ENCODE peak calls at places on chromosome 13, in ten cellular contexts. K is activated effector memory CD4-positive, alpha-beta T cell treated with Interleukin-2 at 50 U/mL for 16 hours; T is thoracic aorta; I is natural killer cell; D is activated CD8-positive, alpha-beta memory T cell treated with anti-CD3 and anti-CD28 coated beads, Interleukin-2, amount 10 ng/mL, durations not matched to agents 7 days and 5 days; Y is bronchial epithelial cell; Z is lung; X is NCI-H748 treated with DMSO at 0.1 percent for 48 hours; M is amniotic stem cell; A is uterus. N is an unnamed sample.

GRCh38 chr13:66950666-66951065 is 279.5 kb downstream of the PCDH9 start:
- DNase-seq in D (no peak), M (no peak), K (no peak), X (no peak), T (no peak), A (no peak), I (no peak), Z (no peak), Y (no peak), N (no peak)

GRCh38 chr13:109400625-109401257 is 385.6 kb downstream of the IRS2 start:
- DNase-seq in I (no peak), D (no peak), X (no peak), K (no peak), A (no peak), T (no peak), M (no peak), Z (no peak), Y (no peak), N (no peak)

GRCh38 chr13:33388254-33388998 is 102.9 kb upstream of the STARD13 start:
- DNase-seq in A (no peak), Y (peak; percentile 77), M (no peak), I (no peak), D (no peak), K (no peak), Z (no peak), X (no peak), T (no peak), N (no peak)

GRCh38 chr13:42272115-42272756 is at the start of gene AKAP11:
- DNase-seq in D (peak; percentile 69), Y (no peak), T (no peak), M (no peak), X (peak; percentile 34), K (peak; percentile 37), Z (peak; percentile 30), A (no peak), I (peak; percentile 54), N (peak; percentile 50)

GRCh38 chr13:35793823-35794222 is 317.3 kb upstream of the MAB21L1 start:
- DNase-seq in K (no peak), A (no peak), D (no peak), X (no peak), I (no peak), Z (no peak), M (no peak), T (no peak), Y (no peak), N (no peak)

GRCh38 chr13:43878897-43879322 is 630 bp downstream of the CCDC122 start:
- DNase-seq in K (no peak), D (peak; percentile 62), A (peak; percentile 65), X (peak; percentile 31), T (peak; percentile 26), Z (peak; percentile 78), Y (peak; percentile 46), M (peak; percentile 45), I (peak; percentile 52), N (no peak)

GRCh38 chr13:39058040-39058439 is 19.8 kb downstream of the NHLRC3 start:
- DNase-seq in T (no peak), Y (no peak), A (no peak), M (no peak), D (no peak), Z (no peak), I (no peak), X (no peak), K (no peak), N (no peak)

GRCh38 chr13:47288546-47288945 is 391.7 kb upstream of the HTR2A start:
- DNase-seq in T (no peak), D (no peak), K (no peak), M (no peak), Z (no peak), X (no peak), I (no peak), A (no peak), Y (no peak), N (no peak)

GRCh38 chr13:28575200-28575599 is 80.3 kb upstream of the FLT1 start:
- DNase-seq in X (no peak), T (no peak), A (no peak), Z (no peak), M (no peak), Y (no peak), K (no peak), D (no peak), I (no peak), N (no peak)

GRCh38 chr13:110129076-110129475 is 177.9 kb downstream of the COL4A1 start:
- DNase-seq in K (no peak), X (no peak), Y (no peak), A (no peak), I (no peak), Z (no peak), M (no peak), D (no peak), T (no peak), N (no peak)

GRCh38 chr13:93549326-93549855 is 322.8 kb downstream of the GPC6 start:
- DNase-seq in Z (no peak), D (no peak), K (no peak), Y (no peak), I (no peak), T (no peak), A (no peak), X (no peak), M (no peak), N (no peak)

GRCh38 chr13:38951525-38952313 is 38.9 kb downstream of the STOML3 start:
- DNase-seq in X (no peak), D (no peak), A (no peak), T (no peak), Y (peak; percentile 47), M (no peak), Z (no peak), K (no peak), I (no peak), N (no peak)

GRCh38 chr13:105721056-105721455 is 814.4 kb downstream of the EFNB2 start:
- DNase-seq in K (no peak), I (no peak), Y (peak; percentile 38), T (no peak), A (no peak), M (no peak), D (no peak), Z (no peak), X (no peak), N (no peak)

GRCh38 chr13:35961002-35961401 is 170.2 kb downstream of the DCLK1 start:
- DNase-seq in A (no peak), D (no peak), Z (no peak), I (no peak), X (no peak), Y (peak; percentile 38), T (no peak), M (no peak), K (no peak), N (no peak)

GRCh38 chr13:27783111-27783510 is 9.2 kb upstream of the GSX1 start:
- DNase-seq in D (no peak), A (no peak), K (no peak), X (peak; percentile 27), I (no peak), Y (peak; percentile 28), Z (no peak), T (no peak), M (no peak), N (no peak)

GRCh38 chr13:47146136-47146535 is 249.3 kb upstream of the HTR2A start:
- DNase-seq in K (no peak), D (no peak), X (no peak), Y (peak; percentile 43), I (no peak), Z (no peak), T (no peak), M (no peak), A (no peak), N (no peak)

GRCh38 chr13:67052550-67053237 is 177.4 kb downstream of the PCDH9 start:
- DNase-seq in Z (no peak), M (no peak), T (no peak), A (no peak), K (no peak), Y (no peak), I (no peak), D (no peak), X (no peak), N (no peak)

GRCh38 chr13:89163081-89163480 is 1491.9 kb downstream of the SLITRK5 start:
- DNase-seq in I (no peak), X (no peak), T (no peak), M (no peak), K (no peak), A (no peak), Y (no peak), D (no peak), Z (no peak), N (no peak)

GRCh38 chr13:75405976-75406703 is 75.8 kb downstream of the TBC1D4 start:
- DNase-seq in M (no peak), X (no peak), K (no peak), Y (no peak), T (no peak), I (no peak), Z (no peak), A (no peak), D (no peak), N (no peak)

GRCh38 chr13:51816604-51817254 is 12.8 kb upstream of the DHRS12 start:
- DNase-seq in T (no peak), I (no peak), K (no peak), Z (no peak), A (no peak), Y (no peak), D (no peak), M (no peak), X (no peak), N (no peak)

GRCh38 chr13:43127103-43127817 is 103.9 kb downstream of the DNAJC15 start:
- DNase-seq in I (no peak), Z (no peak), K (no peak), D (no peak), X (no peak), A (no peak), T (no peak), Y (no peak), M (no peak), N (no peak)

GRCh38 chr13:41995946-41996345 is 35.0 kb upstream of the VWA8 start:
- DNase-seq in Y (peak; percentile 92), D (peak; percentile 60), I (no peak), M (no peak), T (no peak), K (no peak), Z (no peak), A (no peak), X (no peak), N (no peak)